ENCODE peak calls at places on chromosomes 2 and 18, in ten cellular contexts. P, A, T, K, I, N, Q, R, B and Z are unnamed samples.

GRCh38 chr2:216151313-216152030 is 42.3 kb downstream of the XRCC5 start:
- ATAC-seq in K (peak), T (no peak), P (peak), A (peak), B (peak), N (no peak), I (no peak), R (no peak), Q (no peak), Z (no peak)

GRCh38 chr18:12328179-12328823 is 20.3 kb downstream of the TUBB6 start:
- ATAC-seq in A (no peak), B (no peak), K (no peak), T (no peak), Q (no peak), N (no peak), I (peak), P (no peak), R (no peak), Z (peak)

GRCh38 chr18:55252053-55252675 is 292.9 kb upstream of the CCDC68 start:
- ATAC-seq in P (no peak), K (no peak), N (peak), T (no peak), I (peak), Q (no peak), R (peak), B (no peak), A (no peak), Z (no peak)

GRCh38 chr2:102591646-102592045 is 27.7 kb upstream of the SLC9A2 start:
- ATAC-seq in K (no peak), T (peak), Q (no peak), A (no peak), B (no peak), R (no peak), N (no peak), P (no peak), I (no peak), Z (no peak)

GRCh38 chr2:193584001-193584400 is 1389.3 kb upstream of the TMEFF2 start:
- ATAC-seq in R (no peak), K (peak), A (no peak), I (peak), B (no peak), N (peak), Q (no peak), T (peak), P (no peak), Z (no peak)

GRCh38 chr18:37578886-37579513 is 13.4 kb upstream of the CELF4 start:
- ATAC-seq in N (peak), P (peak), R (no peak), K (peak), Q (peak), I (peak), B (no peak), A (peak), T (peak), Z (peak)

GRCh38 chr2:52222128-52222527 is 1190.2 kb upstream of the NRXN1 start:
- ATAC-seq in I (no peak), N (no peak), Q (no peak), A (no peak), T (no peak), R (no peak), K (no peak), B (no peak), P (no peak), Z (no peak)

GRCh38 chr18:74234326-74235171 is 57.2 kb downstream of the CYB5A start:
- ATAC-seq in P (no peak), I (no peak), T (peak), A (no peak), N (peak), K (no peak), Q (peak), B (no peak), R (peak), Z (peak)

GRCh38 chr2:23425338-23425871 is 40.4 kb downstream of the KLHL29 start:
- ATAC-seq in K (peak), A (no peak), N (peak), R (peak), T (no peak), P (no peak), B (no peak), Q (no peak), I (no peak), Z (peak)

GRCh38 chr2:159262904-159263303 is 23.6 kb downstream of the WDSUB1 start:
- ATAC-seq in P (no peak), T (no peak), Q (no peak), R (no peak), A (no peak), I (no peak), K (no peak), N (no peak), B (no peak), Z (no peak)

GRCh38 chr2:30362468-30363081 is 84.5 kb upstream of the LCLAT1 start:
- ATAC-seq in N (no peak), A (no peak), R (no peak), Q (peak), B (no peak), I (no peak), T (no peak), K (no peak), P (no peak), Z (no peak)

GRCh38 chr2:205025580-205026240 is 480.4 kb downstream of the PARD3B start:
- ATAC-seq in B (no peak), Q (no peak), R (peak), T (no peak), P (no peak), K (no peak), I (no peak), A (no peak), N (no peak), Z (no peak)

GRCh38 chr2:120934891-120935338 is 199.2 kb downstream of the GLI2 start:
- ATAC-seq in I (no peak), R (peak), N (no peak), Q (peak), K (peak), B (no peak), A (no peak), T (no peak), P (no peak), Z (peak)

GRCh38 chr18:49767111-49768050 is 46.0 kb downstream of the ACAA2 start:
- ATAC-seq in K (peak), Q (no peak), A (no peak), N (peak), R (no peak), I (no peak), T (peak), P (no peak), B (no peak), Z (no peak)

GRCh38 chr2:42054657-42055430 is 7.0 kb downstream of the PKDCC start:
- ATAC-seq in K (peak), Q (no peak), R (no peak), T (no peak), B (no peak), P (no peak), I (no peak), N (no peak), A (no peak), Z (no peak)

GRCh38 chr2:171149539-171149938 is 11.2 kb downstream of the TLK1 start:
- ATAC-seq in P (no peak), R (no peak), K (no peak), I (no peak), B (no peak), T (no peak), N (no peak), A (no peak), Q (no peak), Z (no peak)

GRCh38 chr2:74032909-74033261 is 48.2 kb downstream of the TET3 start:
- ATAC-seq in B (no peak), A (no peak), T (no peak), R (no peak), K (no peak), P (peak), N (no peak), Q (no peak), I (peak), Z (no peak)

GRCh38 chr2:223027442-223027841 is 24.5 kb upstream of the KCNE4 start:
- ATAC-seq in R (no peak), A (no peak), Q (no peak), T (no peak), P (no peak), N (no peak), B (no peak), K (peak), I (no peak), Z (no peak)

GRCh38 chr2:161918692-161919091 is 155.3 kb downstream of the DPP4 start:
- ATAC-seq in B (no peak), K (no peak), R (no peak), N (no peak), P (no peak), Q (no peak), I (no peak), T (no peak), A (no peak), Z (no peak)

GRCh38 chr2:171523339-171523931 is 1.2 kb downstream of the CYBRD1 start:
- ATAC-seq in K (peak), A (peak), T (peak), I (peak), N (peak), R (peak), P (peak), Q (peak), B (peak), Z (peak)

GRCh38 chr2:168526641-168527040 is 70.6 kb downstream of the CERS6 start:
- ATAC-seq in K (no peak), Q (peak), P (no peak), R (peak), N (peak), T (peak), B (no peak), A (no peak), I (no peak), Z (peak)

GRCh38 chr18:37207343-37207742 is 358.3 kb downstream of the CELF4 start:
- ATAC-seq in A (no peak), P (no peak), K (no peak), I (no peak), N (no peak), R (no peak), T (no peak), B (no peak), Q (no peak), Z (no peak)

GRCh38 chr2:157528963-157529751 is 85.3 kb upstream of the CYTIP start:
- ATAC-seq in P (no peak), I (no peak), Q (no peak), N (peak), A (no peak), T (no peak), R (no peak), K (no peak), B (no peak), Z (no peak)

GRCh38 chr18:44767807-44768206 is 87.1 kb downstream of the SETBP1 start:
- ATAC-seq in Q (no peak), I (no peak), R (no peak), A (no peak), N (no peak), B (no peak), P (no peak), K (no peak), T (no peak), Z (no peak)

GRCh38 chr2:200592414-200593075 is 6.7 kb downstream of the AOX1 start:
- ATAC-seq in T (no peak), B (no peak), A (no peak), R (no peak), Q (no peak), N (peak), I (no peak), K (no peak), P (no peak), Z (no peak)

GRCh38 chr2:3480352-3481010 is 38.9 kb downstream of the ADI1 start:
- ATAC-seq in R (no peak), B (no peak), N (peak), T (no peak), Q (no peak), P (no peak), K (no peak), I (no peak), A (no peak), Z (peak)

GRCh38 chr2:238938460-238939055 is 90.7 kb downstream of the TWIST2 start:
- ATAC-seq in Q (peak), I (no peak), N (peak), T (peak), A (no peak), B (no peak), K (no peak), P (no peak), R (peak), Z (peak)

GRCh38 chr2:119921825-119922224 is 91.1 kb upstream of the EPB41L5 start:
- ATAC-seq in I (no peak), R (no peak), N (no peak), Q (no peak), P (no peak), T (no peak), A (no peak), B (no peak), K (no peak), Z (no peak)

GRCh38 chr2:191262436-191262835 is 17.2 kb downstream of the MYO1B start:
- ATAC-seq in T (no peak), K (no peak), B (no peak), P (no peak), A (no peak), Q (no peak), I (no peak), N (no peak), R (no peak), Z (no peak)

GRCh38 chr18:21243041-21243431 is 1.0 kb downstream of the GREB1L start:
- ATAC-seq in B (no peak), Q (no peak), A (no peak), R (no peak), N (peak), K (peak), I (no peak), P (no peak), T (no peak), Z (no peak)

GRCh38 chr2:20599001-20599600 is 51.8 kb downstream of the HS1BP3 start:
- ATAC-seq in N (peak), I (no peak), Q (peak), K (no peak), B (no peak), A (no peak), T (peak), P (no peak), R (peak), Z (no peak)

GRCh38 chr18:74132201-74132600 is 15.4 kb downstream of the FBXO15 start:
- ATAC-seq in Q (no peak), A (no peak), N (no peak), R (no peak), T (no peak), I (no peak), P (no peak), K (no peak), B (no peak), Z (no peak)

GRCh38 chr18:75869197-75869596 is 441.7 kb upstream of the SMIM21 start:
- ATAC-seq in N (no peak), I (no peak), Q (peak), B (no peak), K (no peak), A (no peak), R (no peak), P (no peak), T (no peak), Z (no peak)

GRCh38 chr2:154686162-154686561 is 12.3 kb upstream of the KCNJ3 start:
- ATAC-seq in N (no peak), B (no peak), A (no peak), K (no peak), I (no peak), R (no peak), P (no peak), T (no peak), Q (no peak), Z (no peak)

GRCh38 chr18:42459873-42460272 is 504.8 kb downstream of the PIK3C3 start:
- ATAC-seq in R (no peak), I (no peak), B (no peak), P (no peak), A (no peak), N (no peak), Q (no peak), K (no peak), T (no peak), Z (no peak)

GRCh38 chr2:201200345-201200744 is 17.4 kb downstream of the CASP10 start:
- ATAC-seq in I (no peak), N (no peak), R (no peak), Q (no peak), P (no peak), A (no peak), K (no peak), T (no peak), B (no peak), Z (no peak)

GRCh38 chr2:120620025-120620793 is 115.5 kb upstream of the GLI2 start:
- ATAC-seq in P (no peak), Q (no peak), I (no peak), A (no peak), N (no peak), T (no peak), R (no peak), B (no peak), K (peak), Z (peak)

GRCh38 chr2:107775791-107776190 is 50.9 kb upstream of the RGPD4 start:
- ATAC-seq in T (no peak), B (no peak), N (no peak), K (no peak), R (no peak), P (no peak), Q (no peak), I (no peak), A (no peak), Z (no peak)